ENCODE peak calls at places on chromosome 12, in six cellular contexts. I is stimulated activated CD4-positive, alpha-beta T cell treated with anti-CD3 and anti-CD28 coated beads, Interleukin-4, amount 100 ng/mL, for 1 hour; W is SK-N-DZ; A is ELF-1; B is A549; H is choroid plexus epithelial cell. M is an unnamed sample.

GRCh38 chr12:93783827-93784226 is 106.7 kb downstream of the CRADD start:
- DNase-seq in A (no peak), H (no peak), B (no peak), W (peak), I (peak), M (no peak)

GRCh38 chr12:106369624-106370346 is 12.2 kb downstream of the POLR3B start:
- DNase-seq in W (no peak), A (no peak), H (peak), B (peak), I (no peak), M (no peak)

GRCh38 chr12:129096968-129097367 is 243.7 kb downstream of the GLT1D1 start:
- DNase-seq in A (no peak), H (no peak), I (no peak), W (no peak), B (no peak), M (no peak)

GRCh38 chr12:14836336-14837210 is 6.8 kb downstream of the ART4 start:
- DNase-seq in I (no peak), H (peak), B (peak), A (peak), W (no peak), M (peak)

GRCh38 chr12:7642876-7643309 is 22.8 kb downstream of the APOBEC1 start:
- DNase-seq in W (peak), H (peak), A (peak), B (peak), I (no peak), M (peak)

GRCh38 chr12:112367986-112368385 is 14.2 kb downstream of the HECTD4 start:
- DNase-seq in B (no peak), W (no peak), A (no peak), I (no peak), H (no peak), M (no peak)

GRCh38 chr12:99767809-99768208 is 120.3 kb downstream of the GARIN6 start:
- DNase-seq in A (no peak), H (peak), I (no peak), W (peak), B (peak), M (peak)

GRCh38 chr12:25361511-25361910 is 110.8 kb upstream of the KRAS start:
- DNase-seq in A (no peak), B (no peak), W (no peak), H (no peak), I (no peak), M (no peak)

GRCh38 chr12:49059385-49060232 is 985 bp downstream of the KMT2D start:
- DNase-seq in B (peak), H (peak), A (peak), W (no peak), I (peak), M (peak)

GRCh38 chr12:3200779-3201738 is 123.9 kb downstream of the TSPAN9 start:
- DNase-seq in A (no peak), W (no peak), H (peak), I (no peak), B (no peak), M (no peak)

GRCh38 chr12:116148844-116149243 is 128.6 kb downstream of the MED13L start:
- DNase-seq in A (no peak), I (no peak), B (peak), H (no peak), W (no peak), M (peak)

GRCh38 chr12:99454539-99455172 is 192.9 kb upstream of the GARIN6 start:
- DNase-seq in A (no peak), I (no peak), H (no peak), B (peak), W (no peak), M (no peak)

GRCh38 chr12:119710374-119710773 is 42.4 kb downstream of the PRKAB1 start:
- DNase-seq in I (no peak), A (no peak), B (no peak), H (no peak), W (no peak), M (no peak)

GRCh38 chr12:48937170-48937569 is 11.9 kb upstream of the FKBP11 start:
- DNase-seq in H (peak), I (no peak), W (no peak), A (peak), B (peak), M (no peak)

GRCh38 chr12:103645202-103645601 is 58.1 kb downstream of the STAB2 start:
- DNase-seq in W (no peak), H (peak), B (no peak), A (no peak), I (no peak), M (no peak)

GRCh38 chr12:119772431-119772830 is 104.5 kb downstream of the PRKAB1 start:
- DNase-seq in H (no peak), I (no peak), A (peak), W (no peak), B (no peak), M (no peak)

GRCh38 chr12:53825246-53826081 is 73.7 kb upstream of the CISTR start:
- DNase-seq in H (peak), I (no peak), B (peak), W (no peak), A (no peak), M (peak)

GRCh38 chr12:45077259-45077658 is 26.4 kb upstream of the DBX2 start:
- DNase-seq in H (no peak), A (no peak), W (no peak), B (no peak), I (no peak), M (no peak)

GRCh38 chr12:122610911-122611310 is 83.9 kb downstream of the KNTC1 start:
- DNase-seq in B (no peak), H (peak), I (no peak), A (peak), W (no peak), M (no peak)

GRCh38 chr12:105480162-105480561 is 149.7 kb downstream of the C12orf75 start:
- DNase-seq in H (peak), A (peak), W (no peak), B (no peak), I (no peak), M (no peak)

GRCh38 chr12:87779858-87780498 is 249.2 kb downstream of the C12orf50 start:
- DNase-seq in A (no peak), I (no peak), B (peak), H (peak), W (no peak), M (no peak)

GRCh38 chr12:80509781-80510556 is 65.9 kb downstream of the PTPRQ start:
- DNase-seq in W (no peak), I (no peak), B (no peak), H (peak), A (no peak), M (no peak)

GRCh38 chr12:388547-389137 is 478 bp downstream of the KDM5A start:
- DNase-seq in W (peak), A (peak), I (peak), B (peak), H (peak), M (peak)

GRCh38 chr12:122471324-122472226 is 29.2 kb downstream of the ZCCHC8 start:
- DNase-seq in A (no peak), W (peak), I (no peak), B (peak), H (peak), M (peak)

GRCh38 chr12:124484067-124484466 is 83.3 kb downstream of the NCOR2 start:
- DNase-seq in B (no peak), H (no peak), I (no peak), A (no peak), W (no peak), M (no peak)

GRCh38 chr12:120007272-120007671 is 18.2 kb downstream of the BICDL1 start:
- DNase-seq in B (no peak), W (no peak), I (peak), A (no peak), H (no peak), M (peak)

GRCh38 chr12:116241157-116241772 is 36.2 kb downstream of the MED13L start:
- DNase-seq in W (no peak), H (peak), A (no peak), I (no peak), B (no peak), M (no peak)

GRCh38 chr12:71282925-71283324 is 125.1 kb upstream of the TSPAN8 start:
- DNase-seq in B (no peak), A (no peak), I (no peak), H (no peak), W (no peak), M (no peak)

GRCh38 chr12:92186038-92186470 is 40.4 kb upstream of the BTG1 start:
- DNase-seq in H (no peak), B (no peak), I (no peak), A (no peak), W (no peak), M (no peak)

GRCh38 chr12:54603173-54603814 is 14.8 kb upstream of the PPP1R1A start:
- DNase-seq in I (peak), W (peak), B (peak), H (peak), A (peak), M (peak)

GRCh38 chr12:6554990-6555691 is 701 bp downstream of the IFFO1 start:
- DNase-seq in I (peak), W (no peak), A (no peak), H (no peak), B (no peak), M (no peak)

GRCh38 chr12:80186727-80187217 is 87.4 kb downstream of the OTOGL start:
- DNase-seq in B (peak), I (no peak), W (peak), H (peak), A (peak), M (peak)

GRCh38 chr12:33349791-33350190 is 89.8 kb downstream of the SYT10 start:
- DNase-seq in B (no peak), I (no peak), W (no peak), H (no peak), A (no peak), M (no peak)

M was measured in HT-29.